ENCODE peak calls at places on chromosomes 5 and 9, in five cellular contexts. W is neural crest cell, D is fibroblast of mammary gland, F is choroid plexus epithelial cell, R is lower leg skin. T is an unnamed sample.

GRCh38 chr9:84778537-84778936 is 109.0 kb downstream of the NTRK2 start:
- DNase-seq in W (no peak), F (no peak), R (no peak), D (no peak), T (no peak)

GRCh38 chr5:133546500-133546899 is 65.8 kb downstream of the FSTL4 start:
- DNase-seq in W (no peak), F (no peak), D (no peak), R (no peak), T (no peak)

GRCh38 chr5:42547146-42547545 is 123.9 kb downstream of the GHR start:
- DNase-seq in R (no peak), W (no peak), F (peak), D (peak), T (no peak)

GRCh38 chr5:128213833-128214232 is 130.3 kb downstream of the SLC12A2 start:
- DNase-seq in D (no peak), R (no peak), W (no peak), F (no peak), T (no peak)

GRCh38 chr9:127865645-127866464 is 11.4 kb upstream of the ENG start:
- DNase-seq in R (no peak), F (no peak), D (no peak), W (no peak), T (no peak)

GRCh38 chr5:43565043-43565442 is 8.2 kb upstream of the PAIP1 start:
- DNase-seq in D (no peak), R (no peak), F (no peak), W (no peak), T (no peak)

GRCh38 chr5:77397686-77398300 is 94.3 kb downstream of the WDR41 start:
- DNase-seq in W (no peak), F (no peak), D (no peak), R (no peak), T (no peak)

GRCh38 chr9:29999645-30000044 is 2384.8 kb upstream of the ACO1 start:
- DNase-seq in R (no peak), D (no peak), F (no peak), W (no peak), T (no peak)

GRCh38 chr5:91443761-91444467 is 60.8 kb upstream of the ARRDC3 start:
- DNase-seq in R (no peak), F (no peak), W (no peak), D (peak), T (no peak)

GRCh38 chr5:69454460-69455249 is 37.9 kb upstream of the OCLN start:
- DNase-seq in D (no peak), R (no peak), F (no peak), W (no peak), T (no peak)

GRCh38 chr5:91865920-91866319 is 482.8 kb upstream of the ARRDC3 start:
- DNase-seq in R (no peak), W (no peak), D (no peak), F (peak), T (no peak)

GRCh38 chr5:54454602-54455001 is 897 bp upstream of the HSPB3 start:
- DNase-seq in R (no peak), W (no peak), F (no peak), D (no peak), T (no peak)

GRCh38 chr9:13900449-13900848 is 413.5 kb downstream of the NFIB start:
- DNase-seq in D (no peak), F (no peak), R (no peak), W (no peak), T (no peak)

GRCh38 chr9:21864505-21864904 is 62.1 kb downstream of the MTAP start:
- DNase-seq in W (no peak), D (no peak), F (no peak), R (no peak), T (no peak)

GRCh38 chr5:171681667-171682066 is 104.0 kb upstream of the SMIM23 start:
- DNase-seq in R (peak), F (peak), D (peak), W (no peak), T (no peak)

GRCh38 chr9:99752710-99753109 is 69.0 kb upstream of the NR4A3 start:
- DNase-seq in W (no peak), R (no peak), D (peak), F (peak), T (no peak)

GRCh38 chr9:75064307-75065025 is 23.5 kb downstream of the NMRK1 start:
- DNase-seq in R (no peak), D (peak), W (no peak), F (peak), T (no peak)

GRCh38 chr5:67493676-67494075 is 297.1 kb upstream of the CD180 start:
- DNase-seq in F (peak), W (no peak), R (no peak), D (peak), T (peak)

GRCh38 chr5:96601811-96602244 is 60.3 kb upstream of the CAST start:
- DNase-seq in F (peak), W (peak), R (no peak), D (peak), T (peak)

GRCh38 chr5:133396724-133397123 is 215.6 kb downstream of the FSTL4 start:
- DNase-seq in W (no peak), R (no peak), F (no peak), D (no peak), T (peak)

GRCh38 chr5:115169392-115170127 is at the start of gene TRIM36:
- DNase-seq in D (peak), F (peak), R (peak), W (peak), T (peak)

GRCh38 chr5:17415282-17415681 is 82.7 kb upstream of the TAF11L2 start:
- DNase-seq in W (peak), R (no peak), F (no peak), D (no peak), T (no peak)

GRCh38 chr9:86557918-86558317 is 203.7 kb upstream of the TUT7 start:
- DNase-seq in D (no peak), F (no peak), R (no peak), W (no peak), T (no peak)

GRCh38 chr9:70340572-70340971 is 73.9 kb downstream of the KLF9 start:
- DNase-seq in F (peak), W (no peak), D (peak), R (no peak), T (no peak)
- TF ChIP-seq CTCF in F (peak), W (peak), D (peak), R (no peak), T (no peak)

GRCh38 chr5:145855842-145856267 is 17.0 kb downstream of the GRXCR2 start:
- DNase-seq in F (no peak), W (no peak), R (no peak), D (no peak), T (no peak)
- TF ChIP-seq CTCF in F (no peak), W (no peak), R (no peak), D (no peak), T (no peak)

DNA sequence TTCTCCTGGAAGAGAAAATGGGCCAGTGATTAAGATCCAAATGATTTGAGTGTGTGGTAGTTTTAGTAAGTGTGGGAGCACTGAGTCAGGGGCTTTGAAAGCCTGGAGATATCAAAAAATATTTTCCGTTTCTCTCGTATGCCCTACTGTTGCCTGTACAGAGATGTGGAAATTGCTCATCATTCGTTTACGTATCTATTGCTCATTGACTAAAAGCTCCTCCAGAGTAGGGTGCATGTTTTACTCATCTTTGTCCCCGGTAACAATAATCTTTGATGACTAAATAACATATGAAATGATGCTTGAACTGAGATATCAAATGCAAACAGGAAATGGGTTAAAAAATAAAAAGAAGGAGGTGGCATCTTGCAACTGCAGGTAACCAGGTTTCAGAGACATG is 114.2 kb upstream of the FST start:
- DNase-seq in D (peak), F (no peak), R (no peak), W (no peak), T (no peak)
- TF ChIP-seq CTCF in D (no peak), F (no peak), R (no peak), W (no peak), T (no peak)

GRCh38 chr5:145473032-145473642 is 362.0 kb downstream of the PRELID2 start:
- DNase-seq in F (peak), D (peak), R (no peak), W (no peak), T (no peak)

GRCh38 chr5:145471026-145471425 is 364.1 kb downstream of the PRELID2 start:
- DNase-seq in W (no peak), F (no peak), R (no peak), D (no peak), T (no peak)

GRCh38 chr5:145471831-145472616 is 363.1 kb downstream of the PRELID2 start:
- DNase-seq in R (no peak), W (no peak), F (no peak), D (no peak), T (no peak)

GRCh38 chr5:145466533-145466932 is 368.6 kb downstream of the PRELID2 start:
- DNase-seq in W (no peak), F (no peak), D (no peak), R (no peak), T (no peak)

DNA sequence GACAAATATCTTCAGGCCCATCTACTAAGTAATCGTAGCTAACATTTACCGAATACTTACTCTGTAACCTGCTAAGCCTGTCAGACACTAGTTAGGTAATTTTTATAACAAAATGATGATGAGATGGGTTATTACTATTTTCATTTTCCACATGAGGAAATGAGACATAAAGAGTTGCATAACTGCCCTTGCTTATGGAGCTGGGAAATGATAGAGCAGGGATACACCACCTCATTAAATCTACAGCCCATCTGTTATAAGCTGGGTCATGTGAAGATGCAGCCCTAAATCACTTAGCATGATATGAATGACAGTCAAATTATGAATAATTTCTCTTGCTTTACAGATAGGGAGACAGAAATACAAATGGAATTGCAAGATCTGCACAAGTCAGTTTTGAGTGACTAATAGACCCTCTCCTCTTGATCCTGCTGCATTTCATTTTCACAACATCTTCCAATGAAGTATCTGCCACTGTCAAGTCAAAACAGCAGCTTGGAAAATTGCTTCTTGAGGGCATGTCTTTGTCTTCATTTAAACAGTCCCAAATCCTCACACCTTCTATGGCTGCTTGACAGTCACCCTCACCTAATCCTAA is 364.7 kb downstream of the PRELID2 start:
- DNase-seq in R (no peak), W (no peak), D (no peak), F (no peak), T (no peak)
- TF ChIP-seq CTCF in R (no peak), W (no peak), D (no peak), F (no peak), T (no peak)

GRCh38 chr5:107556575-107556974 is 114.2 kb downstream of the EFNA5 start:
- DNase-seq in W (no peak), F (no peak), D (no peak), R (no peak), T (no peak)
- TF ChIP-seq CTCF in W (no peak), F (no peak), D (no peak), R (no peak), T (no peak)

GRCh38 chr9:131346559-131346958 is 47.3 kb upstream of the PRRC2B start:
- DNase-seq in W (no peak), D (no peak), F (no peak), R (peak), T (no peak)

GRCh38 chr9:131349522-131349880 is 44.4 kb upstream of the PRRC2B start:
- DNase-seq in R (no peak), W (no peak), F (no peak), D (no peak), T (no peak)

GRCh38 chr9:131347376-131348020 is 46.4 kb upstream of the PRRC2B start:
- DNase-seq in F (no peak), D (no peak), W (no peak), R (peak), T (no peak)

GRCh38 chr9:131349881-131350563 is 43.9 kb upstream of the PRRC2B start:
- DNase-seq in F (peak), D (peak), R (peak), W (peak), T (peak)

GRCh38 chr9:131348631-131349521 is 45.0 kb upstream of the PRRC2B start:
- DNase-seq in D (no peak), W (no peak), R (peak), F (no peak), T (no peak)
- TF ChIP-seq CTCF in D (no peak), W (no peak), R (no peak), F (peak), T (no peak)

DNA sequence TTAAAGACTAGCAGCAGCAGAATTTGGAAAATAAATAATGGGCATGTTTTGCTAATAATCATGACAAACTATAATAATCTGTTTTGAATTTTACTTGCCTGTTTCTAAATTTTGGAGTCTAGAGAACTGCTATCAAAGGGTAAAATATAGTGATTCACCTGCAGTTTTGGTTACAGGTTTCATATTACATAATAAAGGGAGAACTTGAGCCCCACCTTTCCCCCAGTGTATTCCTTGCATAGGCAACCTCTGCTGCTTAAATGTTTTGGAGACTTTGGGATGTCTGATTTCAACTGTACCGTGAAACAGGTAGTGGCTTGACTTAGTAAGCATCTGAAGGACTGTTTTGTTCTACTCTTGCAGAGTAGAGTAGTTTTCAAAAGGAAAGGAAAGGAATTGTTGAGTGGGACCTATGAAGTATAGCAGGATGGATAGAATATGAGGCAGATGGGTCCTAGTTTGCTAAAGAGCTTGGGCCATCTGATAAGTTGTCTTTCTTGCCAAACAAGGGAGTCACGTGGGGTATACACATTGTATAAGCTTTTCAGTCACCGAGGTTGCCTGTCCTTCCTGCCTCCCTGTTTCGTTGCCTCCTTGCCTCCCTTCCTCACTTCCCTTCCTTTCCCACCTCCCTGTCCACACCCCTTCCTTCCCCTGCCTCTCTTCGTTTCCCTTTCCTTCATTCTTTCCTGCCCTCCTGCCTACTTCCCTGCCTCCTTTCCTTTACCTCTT is 19.2 kb downstream of the CREBRF start:
- DNase-seq in W (no peak), F (no peak), D (no peak), R (no peak), T (no peak)
- TF ChIP-seq CTCF in W (no peak), F (no peak), D (no peak), R (no peak), T (no peak)

GRCh38 chr5:459562-460412 is 16.8 kb downstream of the EXOC3 start:
- DNase-seq in R (peak), W (no peak), D (no peak), F (no peak), T (no peak)

GRCh38 chr5:463952-464351 is 21.0 kb downstream of the EXOC3 start:
- DNase-seq in D (no peak), R (peak), W (no peak), F (no peak), T (peak)

GRCh38 chr5:463301-463700 is 20.3 kb downstream of the EXOC3 start:
- DNase-seq in R (peak), F (no peak), W (no peak), D (no peak), T (no peak)

GRCh38 chr5:460413-460700 is 17.4 kb downstream of the EXOC3 start:
- DNase-seq in W (no peak), R (peak), D (no peak), F (no peak), T (no peak)

GRCh38 chr5:462051-462481 is 19.1 kb downstream of the EXOC3 start:
- DNase-seq in W (no peak), F (no peak), D (no peak), R (peak), T (no peak)
- TF ChIP-seq CTCF in W (no peak), F (no peak), D (no peak), R (no peak), T (no peak)

DNA sequence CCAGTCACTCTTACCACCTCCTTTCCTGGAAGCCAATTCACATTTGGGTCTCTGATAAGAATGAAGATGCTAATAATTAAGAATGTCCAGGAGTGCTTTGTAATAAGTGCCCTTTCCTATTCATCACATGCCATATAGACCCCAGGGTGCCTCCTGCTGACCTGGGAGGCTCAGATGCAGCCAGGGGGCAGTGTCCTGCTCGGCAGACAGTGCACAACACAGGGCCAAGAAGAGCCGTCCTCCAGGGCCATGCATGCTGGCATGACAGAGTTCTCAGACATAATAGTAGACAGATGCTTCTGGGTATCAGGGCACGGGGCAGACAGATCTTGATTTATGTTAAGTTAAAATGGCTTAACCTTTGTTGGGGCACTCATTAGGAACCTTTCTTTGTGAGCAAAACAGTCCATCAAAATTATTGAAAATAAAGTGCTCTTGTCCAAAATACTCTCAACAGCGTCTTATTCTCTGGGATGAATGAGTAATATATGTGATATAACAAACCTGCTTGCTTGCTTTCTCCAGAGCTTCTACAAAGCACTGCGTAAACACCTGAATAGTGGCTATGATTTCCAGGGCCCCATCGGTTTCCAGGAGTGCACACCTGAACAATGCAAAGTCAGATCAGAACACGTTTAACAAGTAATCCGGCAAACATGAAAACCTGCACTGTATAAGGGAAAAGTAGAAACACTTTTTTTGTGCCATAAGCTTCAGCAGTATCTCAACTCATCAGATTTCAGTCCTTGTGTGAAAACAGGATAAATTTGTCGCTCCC is 192.7 kb downstream of the FANCC start:
- DNase-seq in W (no peak), R (no peak), F (no peak), D (no peak), T (no peak)
- TF ChIP-seq CTCF in W (peak), R (no peak), F (peak), D (peak), T (no peak)

GRCh38 chr5:158120760-158121159 is 261.8 kb upstream of the CLINT1 start:
- DNase-seq in W (no peak), F (no peak), D (peak), R (no peak), T (no peak)

GRCh38 chr5:158124606-158125316 is 265.8 kb upstream of the CLINT1 start:
- DNase-seq in W (no peak), R (no peak), F (no peak), D (no peak), T (no peak)

GRCh38 chr5:158119852-158120708 is 261.1 kb upstream of the CLINT1 start:
- DNase-seq in F (peak), R (no peak), W (no peak), D (peak), T (no peak)

GRCh38 chr5:158123595-158123994 is 264.6 kb upstream of the CLINT1 start:
- DNase-seq in D (no peak), F (no peak), W (no peak), R (no peak), T (no peak)

GRCh38 chr5:158121678-158122077 is 262.7 kb upstream of the CLINT1 start:
- DNase-seq in F (no peak), R (no peak), D (no peak), W (no peak), T (no peak)
- TF ChIP-seq CTCF in F (no peak), R (no peak), D (no peak), W (no peak), T (no peak)

T was measured in GM20000.